ENCODE peak calls at places on chromosomes 11 and 22, in seven cellular contexts. N, X, T, P, S, J and B are unnamed samples.

GRCh38 chr22:17777005-17777716 is 2.9 kb upstream of the BID start:
- DNase-seq in S (peak), P (no peak), X (no peak), J (peak), N (no peak), T (peak), B (no peak)

GRCh38 chr22:36471341-36471821 is 10.1 kb downstream of the TXN2 start:
- DNase-seq in X (no peak), J (no peak), S (no peak), T (no peak), P (no peak), N (peak), B (no peak)

GRCh38 chr11:68331338-68331947 is 19.1 kb downstream of the LRP5 start:
- DNase-seq in P (no peak), T (no peak), N (no peak), S (peak), J (no peak), X (no peak), B (no peak)

GRCh38 chr11:26715133-26715532 is 6.7 kb downstream of the SLC5A12 start:
- DNase-seq in J (no peak), S (no peak), T (no peak), P (no peak), N (no peak), X (no peak), B (no peak)

GRCh38 chr22:29670615-29671014 is 49.2 kb upstream of the CABP7 start:
- DNase-seq in J (no peak), S (no peak), P (no peak), T (no peak), N (no peak), X (no peak), B (no peak)

GRCh38 chr11:59710136-59710847 is 3.4 kb downstream of the OR10V1 start:
- DNase-seq in S (no peak), X (no peak), T (no peak), N (peak), P (no peak), J (no peak), B (no peak)

GRCh38 chr22:44338183-44338812 is 25.5 kb upstream of the SHISAL1 start:
- DNase-seq in S (no peak), J (no peak), P (no peak), X (no peak), N (no peak), T (no peak), B (no peak)

GRCh38 chr11:129849447-129850130 is 33.9 kb downstream of the TMEM45B start:
- DNase-seq in N (no peak), S (no peak), P (no peak), T (no peak), X (no peak), J (no peak), B (no peak)

GRCh38 chr11:119338946-119339580 is 1.6 kb downstream of the C1QTNF5 start:
- DNase-seq in X (no peak), N (no peak), J (no peak), T (no peak), P (peak), S (no peak), B (no peak)

GRCh38 chr11:12195773-12196172 is 85.4 kb downstream of the MICAL2 start:
- DNase-seq in J (peak), T (no peak), X (no peak), P (no peak), S (no peak), N (no peak), B (no peak)

GRCh38 chr11:64320556-64320955 is 2.6 kb downstream of the PRDX5 start:
- DNase-seq in T (no peak), N (no peak), X (no peak), S (no peak), J (no peak), P (no peak), B (no peak)

GRCh38 chr11:121416909-121417567 is 35.1 kb upstream of the SORL1 start:
- DNase-seq in X (no peak), S (no peak), P (no peak), N (peak), J (no peak), T (peak), B (no peak)

GRCh38 chr22:36741204-36741793 is 34.6 kb downstream of the IFT27 start:
- DNase-seq in N (no peak), T (no peak), P (no peak), X (peak), S (no peak), J (peak), B (peak)

DNA sequence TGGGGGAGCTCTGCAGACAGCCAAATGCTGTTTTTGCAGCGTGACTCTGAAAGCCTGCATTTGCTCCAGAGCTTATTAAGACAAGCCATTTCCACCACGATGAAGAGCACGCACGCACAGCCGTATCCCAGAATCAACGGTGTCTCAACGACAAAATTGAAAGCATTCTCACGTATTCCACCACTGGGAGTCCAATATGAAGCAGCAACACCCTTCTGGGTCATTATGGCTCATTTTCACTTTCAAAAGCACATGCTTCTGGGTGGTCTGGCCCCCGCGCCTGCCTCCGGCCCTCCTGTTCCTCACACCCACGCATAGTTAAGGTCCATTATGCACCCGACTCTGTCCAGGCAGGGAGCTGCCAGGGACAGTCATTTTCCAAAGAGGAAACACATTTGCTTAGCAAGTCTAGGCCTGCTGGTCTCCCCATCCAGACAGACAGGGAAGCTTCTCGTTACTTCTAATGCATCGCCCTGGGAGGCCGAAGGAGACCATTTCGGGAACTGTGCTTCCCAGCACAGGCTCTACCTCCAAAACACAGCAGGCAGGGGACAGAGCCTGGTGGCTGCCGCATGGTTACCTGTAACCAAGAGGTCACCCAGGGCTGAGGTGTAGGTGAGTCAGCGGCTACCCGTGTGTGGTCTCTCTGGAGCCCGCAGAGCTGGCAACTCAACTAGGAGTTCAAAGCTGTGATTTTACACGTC is 87.0 kb upstream of the SHANK2 start:
- DNase-seq in S (no peak), J (no peak), T (no peak), P (no peak), N (no peak), X (no peak), B (no peak)
- H3K27ac ChIP-seq in S (no peak), J (no peak), T (no peak), P (no peak), N (peak), X (no peak), B (no peak)

GRCh38 chr11:79068356-79068755 is 372.5 kb downstream of the TENM4 start:
- DNase-seq in J (no peak), T (no peak), P (no peak), N (peak), X (no peak), S (no peak), B (no peak)

GRCh38 chr11:79069504-79069903 is 371.3 kb downstream of the TENM4 start:
- DNase-seq in X (no peak), P (no peak), T (no peak), S (no peak), J (no peak), N (no peak), B (no peak)

GRCh38 chr11:79062814-79063762 is 377.7 kb downstream of the TENM4 start:
- DNase-seq in N (peak), J (peak), X (peak), S (peak), T (no peak), P (peak), B (peak)

GRCh38 chr11:79067355-79067685 is 373.5 kb downstream of the TENM4 start:
- DNase-seq in S (no peak), X (no peak), N (no peak), J (no peak), P (no peak), T (no peak), B (no peak)

DNA sequence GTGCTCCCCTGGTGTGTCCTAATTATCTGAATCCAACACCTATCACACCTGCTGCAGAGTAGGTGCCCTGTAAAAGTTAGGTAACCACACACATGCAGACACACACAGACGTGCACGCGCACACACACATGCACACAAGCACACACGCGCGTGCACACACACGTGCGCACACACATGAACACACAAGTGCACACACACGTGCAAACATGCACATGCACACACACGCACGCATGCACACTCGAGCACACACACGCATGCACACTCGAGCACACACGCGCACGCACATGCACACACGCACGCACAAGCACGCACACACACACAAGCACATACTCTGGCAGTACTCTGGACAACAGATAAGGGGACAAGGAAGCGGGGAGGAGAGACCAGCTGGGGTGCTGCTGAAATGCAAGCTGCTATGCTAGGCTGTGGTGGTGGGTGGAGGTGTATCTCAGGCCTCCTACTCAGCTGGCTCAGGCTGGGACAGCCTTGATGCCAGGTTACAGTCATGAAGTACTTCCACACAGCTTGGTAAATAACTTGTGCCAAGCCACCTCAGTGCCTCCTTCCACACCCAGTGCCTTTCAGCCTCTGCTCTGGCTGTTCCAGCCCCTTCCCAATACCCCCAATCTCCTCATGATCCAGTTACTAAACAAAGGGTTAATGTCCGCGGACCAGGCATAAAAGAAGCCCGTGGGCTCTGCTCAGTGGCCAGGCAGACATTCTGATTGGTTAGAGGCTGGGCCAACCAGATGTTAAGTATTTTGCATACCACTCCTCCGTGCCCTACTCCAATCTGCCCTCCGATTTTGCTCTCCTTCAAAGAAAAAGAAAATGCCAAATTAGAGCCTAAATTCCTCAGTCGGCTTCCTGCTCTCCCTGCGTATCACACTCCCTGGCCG is 374.1 kb downstream of the TENM4 start:
- DNase-seq in T (no peak), P (no peak), S (no peak), X (no peak), N (no peak), J (no peak), B (no peak)
- TF ChIP-seq CEBPB in T (no peak), P (no peak), S (no peak), X (no peak), N (no peak), J (no peak), B (no peak)

DNA sequence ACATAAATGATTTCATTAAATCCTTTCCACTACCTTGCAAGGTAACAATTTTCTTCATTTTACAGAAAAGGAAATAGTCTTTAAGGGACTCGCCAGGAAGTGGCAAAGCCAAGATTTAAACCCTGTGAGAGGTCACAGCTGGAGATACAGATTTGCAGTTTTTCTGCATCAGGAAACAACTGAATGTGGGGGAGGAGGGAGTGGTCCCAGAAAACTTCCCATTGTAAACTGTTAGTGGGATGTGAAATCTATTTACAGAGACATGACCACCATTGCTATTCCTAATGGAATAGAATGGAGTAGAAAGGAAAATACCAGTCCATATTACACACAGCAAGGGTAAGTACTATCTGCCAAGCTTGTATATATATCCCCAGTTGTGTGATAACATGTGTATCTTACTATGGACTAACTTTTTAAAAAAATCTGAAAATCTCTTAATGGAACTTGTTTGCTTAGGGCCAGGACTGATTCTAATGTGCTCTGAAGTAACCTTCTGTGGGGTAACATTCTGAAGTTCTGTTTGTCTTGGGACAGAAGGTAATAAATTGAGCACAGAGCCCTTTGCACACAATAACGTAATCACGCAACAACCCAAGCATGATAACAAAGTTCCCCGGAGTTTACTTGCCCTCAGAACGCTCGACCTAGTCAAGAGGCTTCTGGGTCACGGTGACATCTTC is 10.9 kb upstream of the TSKU start:
- DNase-seq in T (no peak), S (peak), X (no peak), P (no peak), J (no peak), N (peak), B (no peak)
- H3K27ac ChIP-seq in T (no peak), S (peak), X (peak), P (no peak), J (no peak), N (peak), B (no peak)

GRCh38 chr11:44988111-44988510 is 37.4 kb upstream of the TP53I11 start:
- DNase-seq in X (no peak), N (no peak), P (no peak), J (no peak), T (no peak), S (no peak), B (no peak)
- TF ChIP-seq CEBPB in X (no peak), N (no peak), P (no peak), J (no peak), T (no peak), S (no peak), B (no peak)

GRCh38 chr11:96257036-96257435 is 86.0 kb downstream of the MAML2 start:
- DNase-seq in S (no peak), N (no peak), T (no peak), J (no peak), P (no peak), X (no peak), B (no peak)
- H3K27ac ChIP-seq in S (no peak), N (peak), T (peak), J (peak), P (no peak), X (peak), B (no peak)

DNA sequence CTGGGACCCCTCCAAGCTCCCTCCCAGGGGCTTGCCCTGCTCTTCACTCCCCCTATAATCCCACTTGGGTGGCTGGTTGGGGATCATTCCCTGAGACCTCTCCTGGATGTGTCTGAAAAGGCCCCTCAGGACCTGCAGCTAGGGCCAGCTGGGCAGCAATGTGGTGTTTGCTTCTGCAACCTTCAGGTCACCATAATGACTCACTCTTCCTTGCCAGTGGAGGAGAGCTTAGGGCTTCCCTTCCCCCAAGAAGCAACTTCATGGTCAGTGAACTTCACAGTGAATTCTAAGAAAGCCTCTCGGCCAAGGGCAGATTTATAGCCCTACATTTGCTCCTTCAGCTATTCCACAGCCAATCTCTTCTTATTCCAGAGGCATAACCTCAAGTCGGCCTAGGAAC is 45.1 kb upstream of the TSPAN18 start:
- DNase-seq in X (no peak), T (no peak), N (peak), S (no peak), J (no peak), P (no peak), B (no peak)
- TF ChIP-seq CEBPB in X (no peak), T (no peak), N (no peak), S (no peak), J (no peak), P (no peak), B (no peak)

DNA sequence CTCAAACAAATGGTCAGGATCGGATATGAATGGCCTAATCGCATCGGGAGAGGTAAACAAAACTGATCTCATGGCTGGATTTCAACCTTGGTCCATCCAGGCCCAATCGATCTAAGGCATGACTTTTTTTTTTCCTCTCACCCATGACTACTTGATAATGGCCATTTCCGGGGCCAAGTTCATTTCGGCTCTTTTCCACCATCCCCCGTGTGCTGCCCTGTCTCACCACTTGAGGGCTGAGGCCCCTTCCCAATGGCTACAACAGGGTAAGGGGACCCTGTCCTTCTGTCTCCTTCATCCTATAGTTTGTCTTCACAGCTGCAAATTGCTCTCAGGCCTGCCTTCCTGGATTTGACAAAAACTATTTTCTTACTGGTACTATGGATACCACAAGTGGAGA is 26.7 kb downstream of the GRAP2 start:
- DNase-seq in T (no peak), N (no peak), S (peak), X (no peak), J (no peak), P (peak), B (no peak)
- H3K27ac ChIP-seq in T (no peak), N (no peak), S (no peak), X (no peak), J (peak), P (no peak), B (no peak)